ENCODE peak calls at places on chromosomes 1 and 21, in ten cellular contexts. One of them, this sample, is unnamed.

GRCh38 chr1:163928649-163929048 is 606.9 kb downstream of the NUF2 start:
- DNase-seq in NCI-H510A treated with DMSO at 0.1 percent for 48 hours: peak; percentile 75
- DNase-seq in HEK293T: no peak
- DNase-seq in H9: no peak
- DNase-seq in activated T-cell treated with anti-CD3 and anti-CD28 coated beads for 1 hour: no peak
- DNase-seq in stimulated activated CD4-positive, alpha-beta T cell treated with anti-CD3 and anti-CD28 coated beads, Interleukin-15, amount 100 ng/mL, for 1 hour: no peak
- DNase-seq in NCI-H2081: peak; percentile 18
- DNase-seq in substantia nigra: no peak
- DNase-seq in iris pigment epithelial cell: peak; percentile 13
- DNase-seq in endothelial cell: no peak
- DNase-seq in this sample: peak; percentile 36

GRCh38 chr1:202365092-202365815 is 16.8 kb downstream of the PPP1R12B start:
- DNase-seq in NCI-H510A treated with DMSO at 0.1 percent for 48 hours: no peak
- DNase-seq in HEK293T: no peak
- DNase-seq in H9: no peak
- DNase-seq in activated T-cell treated with anti-CD3 and anti-CD28 coated beads for 1 hour: no peak
- DNase-seq in stimulated activated CD4-positive, alpha-beta T cell treated with anti-CD3 and anti-CD28 coated beads, Interleukin-15, amount 100 ng/mL, for 1 hour: no peak
- DNase-seq in NCI-H2081: no peak
- DNase-seq in substantia nigra: no peak
- DNase-seq in iris pigment epithelial cell: peak; percentile 59
- DNase-seq in endothelial cell: no peak
- DNase-seq in this sample: no peak

GRCh38 chr21:46532080-46532479 is 72.8 kb downstream of the S100B start:
- DNase-seq in NCI-H510A treated with DMSO at 0.1 percent for 48 hours: no peak
- DNase-seq in HEK293T: no peak
- DNase-seq in H9: no peak
- DNase-seq in activated T-cell treated with anti-CD3 and anti-CD28 coated beads for 1 hour: no peak
- DNase-seq in stimulated activated CD4-positive, alpha-beta T cell treated with anti-CD3 and anti-CD28 coated beads, Interleukin-15, amount 100 ng/mL, for 1 hour: no peak
- DNase-seq in NCI-H2081: no peak
- DNase-seq in substantia nigra: no peak
- DNase-seq in iris pigment epithelial cell: no peak
- DNase-seq in endothelial cell: no peak
- DNase-seq in this sample: no peak

GRCh38 chr1:225899044-225899925 is 10.3 kb upstream of the LEFTY1 start:
- DNase-seq in NCI-H510A treated with DMSO at 0.1 percent for 48 hours: no peak
- DNase-seq in HEK293T: no peak
- DNase-seq in H9: peak; percentile 99
- DNase-seq in activated T-cell treated with anti-CD3 and anti-CD28 coated beads for 1 hour: no peak
- DNase-seq in stimulated activated CD4-positive, alpha-beta T cell treated with anti-CD3 and anti-CD28 coated beads, Interleukin-15, amount 100 ng/mL, for 1 hour: no peak
- DNase-seq in NCI-H2081: no peak
- DNase-seq in substantia nigra: no peak
- DNase-seq in iris pigment epithelial cell: no peak
- DNase-seq in endothelial cell: no peak
- DNase-seq in this sample: peak; percentile 98

GRCh38 chr1:41463516-41463915 is 21.0 kb downstream of the EDN2 start:
- DNase-seq in NCI-H510A treated with DMSO at 0.1 percent for 48 hours: no peak
- DNase-seq in HEK293T: no peak
- DNase-seq in H9: no peak
- DNase-seq in activated T-cell treated with anti-CD3 and anti-CD28 coated beads for 1 hour: no peak
- DNase-seq in stimulated activated CD4-positive, alpha-beta T cell treated with anti-CD3 and anti-CD28 coated beads, Interleukin-15, amount 100 ng/mL, for 1 hour: no peak
- DNase-seq in NCI-H2081: no peak
- DNase-seq in substantia nigra: no peak
- DNase-seq in iris pigment epithelial cell: no peak
- DNase-seq in endothelial cell: no peak
- DNase-seq in this sample: no peak

GRCh38 chr1:67824771-67825170 is 8.5 kb downstream of the GNG12 start:
- DNase-seq in NCI-H510A treated with DMSO at 0.1 percent for 48 hours: no peak
- DNase-seq in HEK293T: no peak
- DNase-seq in H9: no peak
- DNase-seq in activated T-cell treated with anti-CD3 and anti-CD28 coated beads for 1 hour: no peak
- DNase-seq in stimulated activated CD4-positive, alpha-beta T cell treated with anti-CD3 and anti-CD28 coated beads, Interleukin-15, amount 100 ng/mL, for 1 hour: no peak
- DNase-seq in NCI-H2081: peak; percentile 40
- DNase-seq in substantia nigra: no peak
- DNase-seq in iris pigment epithelial cell: no peak
- DNase-seq in endothelial cell: no peak
- DNase-seq in this sample: no peak

GRCh38 chr1:155307247-155307740 is 1.4 kb upstream of the FDPS start:
- DNase-seq in NCI-H510A treated with DMSO at 0.1 percent for 48 hours: no peak
- DNase-seq in HEK293T: no peak
- DNase-seq in H9: peak; percentile 61
- DNase-seq in activated T-cell treated with anti-CD3 and anti-CD28 coated beads for 1 hour: no peak
- DNase-seq in stimulated activated CD4-positive, alpha-beta T cell treated with anti-CD3 and anti-CD28 coated beads, Interleukin-15, amount 100 ng/mL, for 1 hour: no peak
- DNase-seq in NCI-H2081: no peak
- DNase-seq in substantia nigra: no peak
- DNase-seq in iris pigment epithelial cell: peak; percentile 51
- DNase-seq in endothelial cell: no peak
- DNase-seq in this sample: peak; percentile 51

GRCh38 chr1:162633327-162633762 is 1.1 kb downstream of the DDR2 start:
- DNase-seq in NCI-H510A treated with DMSO at 0.1 percent for 48 hours: no peak
- DNase-seq in HEK293T: peak; percentile 26
- DNase-seq in H9: no peak
- DNase-seq in activated T-cell treated with anti-CD3 and anti-CD28 coated beads for 1 hour: no peak
- DNase-seq in stimulated activated CD4-positive, alpha-beta T cell treated with anti-CD3 and anti-CD28 coated beads, Interleukin-15, amount 100 ng/mL, for 1 hour: no peak
- DNase-seq in NCI-H2081: no peak
- DNase-seq in substantia nigra: no peak
- DNase-seq in iris pigment epithelial cell: peak; percentile 62
- DNase-seq in endothelial cell: no peak
- DNase-seq in this sample: no peak

GRCh38 chr1:5969168-5969567 is 23.1 kb downstream of the NPHP4 start:
- DNase-seq in NCI-H510A treated with DMSO at 0.1 percent for 48 hours: no peak
- DNase-seq in HEK293T: no peak
- DNase-seq in H9: no peak
- DNase-seq in activated T-cell treated with anti-CD3 and anti-CD28 coated beads for 1 hour: no peak
- DNase-seq in stimulated activated CD4-positive, alpha-beta T cell treated with anti-CD3 and anti-CD28 coated beads, Interleukin-15, amount 100 ng/mL, for 1 hour: no peak
- DNase-seq in NCI-H2081: no peak
- DNase-seq in substantia nigra: no peak
- DNase-seq in iris pigment epithelial cell: no peak
- DNase-seq in endothelial cell: no peak
- DNase-seq in this sample: no peak

GRCh38 chr21:33750017-33750416 is 107.7 kb downstream of the ITSN1 start:
- DNase-seq in NCI-H510A treated with DMSO at 0.1 percent for 48 hours: no peak
- DNase-seq in HEK293T: no peak
- DNase-seq in H9: no peak
- DNase-seq in activated T-cell treated with anti-CD3 and anti-CD28 coated beads for 1 hour: no peak
- DNase-seq in stimulated activated CD4-positive, alpha-beta T cell treated with anti-CD3 and anti-CD28 coated beads, Interleukin-15, amount 100 ng/mL, for 1 hour: no peak
- DNase-seq in NCI-H2081: no peak
- DNase-seq in substantia nigra: no peak
- DNase-seq in iris pigment epithelial cell: no peak
- DNase-seq in endothelial cell: no peak
- DNase-seq in this sample: no peak

GRCh38 chr1:210252621-210253041 is 20.0 kb downstream of the SERTAD4 start:
- DNase-seq in NCI-H510A treated with DMSO at 0.1 percent for 48 hours: peak; percentile 89
- DNase-seq in HEK293T: no peak
- DNase-seq in H9: peak; percentile 94
- DNase-seq in activated T-cell treated with anti-CD3 and anti-CD28 coated beads for 1 hour: no peak
- DNase-seq in stimulated activated CD4-positive, alpha-beta T cell treated with anti-CD3 and anti-CD28 coated beads, Interleukin-15, amount 100 ng/mL, for 1 hour: no peak
- DNase-seq in NCI-H2081: no peak
- DNase-seq in substantia nigra: no peak
- DNase-seq in iris pigment epithelial cell: no peak
- DNase-seq in endothelial cell: peak; percentile 44
- DNase-seq in this sample: no peak

GRCh38 chr1:197775282-197776262 is at the start of gene DENND1B:
- DNase-seq in NCI-H510A treated with DMSO at 0.1 percent for 48 hours: peak; percentile 39
- DNase-seq in HEK293T: peak; percentile 65
- DNase-seq in H9: peak; percentile 84
- DNase-seq in activated T-cell treated with anti-CD3 and anti-CD28 coated beads for 1 hour: peak; percentile 69
- DNase-seq in stimulated activated CD4-positive, alpha-beta T cell treated with anti-CD3 and anti-CD28 coated beads, Interleukin-15, amount 100 ng/mL, for 1 hour: peak; percentile 64
- DNase-seq in NCI-H2081: peak; percentile 77
- DNase-seq in substantia nigra: peak; percentile 6
- DNase-seq in iris pigment epithelial cell: peak; percentile 75
- DNase-seq in endothelial cell: peak; percentile 67
- DNase-seq in this sample: peak; percentile 56

GRCh38 chr1:163596541-163597258 is 274.9 kb downstream of the NUF2 start:
- DNase-seq in NCI-H510A treated with DMSO at 0.1 percent for 48 hours: peak; percentile 79
- DNase-seq in HEK293T: no peak
- DNase-seq in H9: peak; percentile 38
- DNase-seq in activated T-cell treated with anti-CD3 and anti-CD28 coated beads for 1 hour: no peak
- DNase-seq in stimulated activated CD4-positive, alpha-beta T cell treated with anti-CD3 and anti-CD28 coated beads, Interleukin-15, amount 100 ng/mL, for 1 hour: no peak
- DNase-seq in NCI-H2081: no peak
- DNase-seq in substantia nigra: no peak
- DNase-seq in iris pigment epithelial cell: no peak
- DNase-seq in endothelial cell: no peak
- DNase-seq in this sample: peak; percentile 28

GRCh38 chr1:5753431-5754078 is 238.7 kb downstream of the NPHP4 start:
- DNase-seq in NCI-H510A treated with DMSO at 0.1 percent for 48 hours: no peak
- DNase-seq in HEK293T: no peak
- DNase-seq in H9: no peak
- DNase-seq in activated T-cell treated with anti-CD3 and anti-CD28 coated beads for 1 hour: no peak
- DNase-seq in stimulated activated CD4-positive, alpha-beta T cell treated with anti-CD3 and anti-CD28 coated beads, Interleukin-15, amount 100 ng/mL, for 1 hour: no peak
- DNase-seq in NCI-H2081: no peak
- DNase-seq in substantia nigra: no peak
- DNase-seq in iris pigment epithelial cell: no peak
- DNase-seq in endothelial cell: no peak
- DNase-seq in this sample: no peak

GRCh38 chr1:6785721-6786505 is 659 bp downstream of the CAMTA1 start:
- DNase-seq in NCI-H510A treated with DMSO at 0.1 percent for 48 hours: no peak
- DNase-seq in HEK293T: peak; percentile 55
- DNase-seq in H9: peak; percentile 55
- DNase-seq in activated T-cell treated with anti-CD3 and anti-CD28 coated beads for 1 hour: peak; percentile 9
- DNase-seq in stimulated activated CD4-positive, alpha-beta T cell treated with anti-CD3 and anti-CD28 coated beads, Interleukin-15, amount 100 ng/mL, for 1 hour: peak; percentile 21
- DNase-seq in NCI-H2081: peak; percentile 8
- DNase-seq in substantia nigra: peak; percentile 28
- DNase-seq in iris pigment epithelial cell: no peak
- DNase-seq in endothelial cell: peak; percentile 57
- DNase-seq in this sample: no peak

GRCh38 chr21:21195417-21195816 is 197.2 kb downstream of the NCAM2 start:
- DNase-seq in NCI-H510A treated with DMSO at 0.1 percent for 48 hours: no peak
- DNase-seq in HEK293T: no peak
- DNase-seq in H9: no peak
- DNase-seq in activated T-cell treated with anti-CD3 and anti-CD28 coated beads for 1 hour: no peak
- DNase-seq in stimulated activated CD4-positive, alpha-beta T cell treated with anti-CD3 and anti-CD28 coated beads, Interleukin-15, amount 100 ng/mL, for 1 hour: no peak
- DNase-seq in NCI-H2081: no peak
- DNase-seq in substantia nigra: no peak
- DNase-seq in iris pigment epithelial cell: no peak
- DNase-seq in endothelial cell: no peak
- DNase-seq in this sample: no peak

GRCh38 chr1:175978926-175979325 is 228.2 kb downstream of the COP1 start:
- DNase-seq in NCI-H510A treated with DMSO at 0.1 percent for 48 hours: no peak
- DNase-seq in HEK293T: no peak
- DNase-seq in H9: no peak
- DNase-seq in activated T-cell treated with anti-CD3 and anti-CD28 coated beads for 1 hour: no peak
- DNase-seq in stimulated activated CD4-positive, alpha-beta T cell treated with anti-CD3 and anti-CD28 coated beads, Interleukin-15, amount 100 ng/mL, for 1 hour: no peak
- DNase-seq in NCI-H2081: no peak
- DNase-seq in substantia nigra: no peak
- DNase-seq in iris pigment epithelial cell: peak; percentile 40
- DNase-seq in endothelial cell: no peak
- DNase-seq in this sample: no peak

GRCh38 chr1:201751872-201752271 is 77.1 kb upstream of the IPO9 start:
- DNase-seq in NCI-H510A treated with DMSO at 0.1 percent for 48 hours: no peak
- DNase-seq in HEK293T: no peak
- DNase-seq in H9: no peak
- DNase-seq in activated T-cell treated with anti-CD3 and anti-CD28 coated beads for 1 hour: no peak
- DNase-seq in stimulated activated CD4-positive, alpha-beta T cell treated with anti-CD3 and anti-CD28 coated beads, Interleukin-15, amount 100 ng/mL, for 1 hour: no peak
- DNase-seq in NCI-H2081: no peak
- DNase-seq in substantia nigra: no peak
- DNase-seq in iris pigment epithelial cell: peak; percentile 86
- DNase-seq in endothelial cell: no peak
- DNase-seq in this sample: no peak

GRCh38 chr1:77044133-77044849 is 174.9 kb downstream of the PIGK start:
- DNase-seq in NCI-H510A treated with DMSO at 0.1 percent for 48 hours: no peak
- DNase-seq in HEK293T: no peak
- DNase-seq in H9: no peak
- DNase-seq in activated T-cell treated with anti-CD3 and anti-CD28 coated beads for 1 hour: no peak
- DNase-seq in stimulated activated CD4-positive, alpha-beta T cell treated with anti-CD3 and anti-CD28 coated beads, Interleukin-15, amount 100 ng/mL, for 1 hour: no peak
- DNase-seq in NCI-H2081: no peak
- DNase-seq in substantia nigra: no peak
- DNase-seq in iris pigment epithelial cell: peak; percentile 23
- DNase-seq in endothelial cell: no peak
- DNase-seq in this sample: no peak

GRCh38 chr1:29239142-29239541 is 2.8 kb downstream of the PTPRU start:
- DNase-seq in NCI-H510A treated with DMSO at 0.1 percent for 48 hours: no peak
- DNase-seq in HEK293T: no peak
- DNase-seq in H9: peak; percentile 57
- DNase-seq in activated T-cell treated with anti-CD3 and anti-CD28 coated beads for 1 hour: no peak
- DNase-seq in stimulated activated CD4-positive, alpha-beta T cell treated with anti-CD3 and anti-CD28 coated beads, Interleukin-15, amount 100 ng/mL, for 1 hour: no peak
- DNase-seq in NCI-H2081: no peak
- DNase-seq in substantia nigra: no peak
- DNase-seq in iris pigment epithelial cell: peak; percentile 21
- DNase-seq in endothelial cell: no peak
- DNase-seq in this sample: no peak

GRCh38 chr1:203290261-203291089 is 14.8 kb upstream of the BTG2 start:
- DNase-seq in NCI-H510A treated with DMSO at 0.1 percent for 48 hours: peak; percentile 96
- DNase-seq in HEK293T: peak; percentile 87
- DNase-seq in H9: peak; percentile 97
- DNase-seq in activated T-cell treated with anti-CD3 and anti-CD28 coated beads for 1 hour: peak; percentile 97
- DNase-seq in stimulated activated CD4-positive, alpha-beta T cell treated with anti-CD3 and anti-CD28 coated beads, Interleukin-15, amount 100 ng/mL, for 1 hour: peak; percentile 95
- DNase-seq in NCI-H2081: peak; percentile 96
- DNase-seq in substantia nigra: peak; percentile 90
- DNase-seq in iris pigment epithelial cell: peak; percentile 82
- DNase-seq in endothelial cell: peak; percentile 63
- DNase-seq in this sample: peak; percentile 91

GRCh38 chr21:26169061-26169610 is 1.4 kb downstream of the APP start:
- DNase-seq in NCI-H510A treated with DMSO at 0.1 percent for 48 hours: peak; percentile 71
- DNase-seq in HEK293T: peak; percentile 73
- DNase-seq in H9: peak; percentile 39
- DNase-seq in activated T-cell treated with anti-CD3 and anti-CD28 coated beads for 1 hour: peak; percentile 9
- DNase-seq in stimulated activated CD4-positive, alpha-beta T cell treated with anti-CD3 and anti-CD28 coated beads, Interleukin-15, amount 100 ng/mL, for 1 hour: peak; percentile 12
- DNase-seq in NCI-H2081: peak; percentile 26
- DNase-seq in substantia nigra: peak; percentile 21
- DNase-seq in iris pigment epithelial cell: peak; percentile 85
- DNase-seq in endothelial cell: peak; percentile 25
- DNase-seq in this sample: peak; percentile 68

GRCh38 chr1:245448858-245449534 is 294.2 kb downstream of the KIF26B start:
- DNase-seq in NCI-H510A treated with DMSO at 0.1 percent for 48 hours: peak; percentile 30
- DNase-seq in HEK293T: no peak
- DNase-seq in H9: no peak
- DNase-seq in activated T-cell treated with anti-CD3 and anti-CD28 coated beads for 1 hour: no peak
- DNase-seq in stimulated activated CD4-positive, alpha-beta T cell treated with anti-CD3 and anti-CD28 coated beads, Interleukin-15, amount 100 ng/mL, for 1 hour: no peak
- DNase-seq in NCI-H2081: no peak
- DNase-seq in substantia nigra: no peak
- DNase-seq in iris pigment epithelial cell: peak; percentile 45
- DNase-seq in endothelial cell: no peak
- DNase-seq in this sample: no peak